ENCODE peak calls at places on chromosome 2, in six cellular contexts. L, S, V, R, Q and A are unnamed samples.

GRCh38 chr2:18752667-18753422 is 163.5 kb upstream of the NT5C1B start:
- DNase-seq in V (peak), S (peak), L (no peak), R (no peak), Q (no peak), A (no peak)

GRCh38 chr2:118177318-118177717 is 89.0 kb downstream of the INSIG2 start:
- DNase-seq in S (no peak), V (no peak), L (no peak), R (no peak), Q (no peak), A (no peak)

GRCh38 chr2:221533299-221533698 is 38.8 kb downstream of the EPHA4 start:
- DNase-seq in R (no peak), L (no peak), Q (no peak), S (no peak), V (no peak), A (no peak)

GRCh38 chr2:51220080-51220479 is 188.1 kb upstream of the NRXN1 start:
- DNase-seq in S (no peak), V (no peak), R (no peak), Q (no peak), L (no peak), A (no peak)

GRCh38 chr2:70718736-70719135 is 49.3 kb downstream of the ADD2 start:
- DNase-seq in R (no peak), L (no peak), Q (no peak), V (no peak), S (no peak), A (no peak)

GRCh38 chr2:79621252-79621651 is 108.4 kb downstream of the CTNNA2 start:
- DNase-seq in L (no peak), V (no peak), S (no peak), Q (no peak), R (no peak), A (no peak)

GRCh38 chr2:226671177-226671676 is 128.4 kb downstream of the IRS1 start:
- DNase-seq in R (no peak), V (no peak), Q (no peak), L (no peak), S (no peak), A (no peak)

GRCh38 chr2:136214284-136214683 is 96.3 kb upstream of the CXCR4 start:
- DNase-seq in V (peak), S (no peak), Q (no peak), L (no peak), R (no peak), A (no peak)

GRCh38 chr2:158923180-158923594 is 45.3 kb upstream of the TANC1 start:
- DNase-seq in Q (no peak), L (no peak), R (peak), V (peak), S (peak), A (no peak)

GRCh38 chr2:235133837-235134236 is 182.0 kb downstream of the SH3BP4 start:
- DNase-seq in V (no peak), S (no peak), L (no peak), R (no peak), Q (no peak), A (no peak)

GRCh38 chr2:45494275-45494977 is 116.6 kb downstream of the SRBD1 start:
- DNase-seq in L (no peak), Q (no peak), S (peak), V (peak), R (peak), A (peak)

GRCh38 chr2:10762651-10763460 is 41.4 kb downstream of the ATP6V1C2 start:
- DNase-seq in Q (no peak), R (peak), S (peak), L (peak), V (peak), A (no peak)

GRCh38 chr2:49028101-49028500 is 126.2 kb downstream of the FSHR start:
- DNase-seq in S (no peak), Q (no peak), V (no peak), L (no peak), R (no peak), A (no peak)

GRCh38 chr2:24515335-24515734 is 24.3 kb downstream of the NCOA1 start:
- DNase-seq in S (no peak), V (no peak), Q (no peak), L (no peak), R (no peak), A (no peak)

GRCh38 chr2:70349921-70350685 is 48.2 kb upstream of the FAM136A start:
- DNase-seq in R (no peak), L (no peak), S (no peak), V (no peak), Q (no peak), A (no peak)

GRCh38 chr2:120398051-120398960 is 52.4 kb downstream of the INHBB start:
- DNase-seq in V (peak), S (peak), Q (no peak), L (no peak), R (no peak), A (no peak)

GRCh38 chr2:180128861-180129260 is 121.8 kb upstream of the CWC22 start:
- DNase-seq in V (no peak), S (no peak), L (no peak), Q (no peak), R (no peak), A (no peak)

GRCh38 chr2:104702451-104702850 is 151.5 kb upstream of the POU3F3 start:
- DNase-seq in L (no peak), R (peak), V (no peak), S (no peak), Q (no peak), A (no peak)

GRCh38 chr2:240369725-240370585 is 65.5 kb upstream of the GPC1 start:
- DNase-seq in S (peak), L (peak), R (no peak), V (peak), Q (no peak), A (no peak)

GRCh38 chr2:12534646-12535263 is 182.0 kb upstream of the TRIB2 start:
- DNase-seq in Q (no peak), S (peak), R (no peak), L (peak), V (peak), A (no peak)

GRCh38 chr2:132597166-132597565 is 72.8 kb downstream of the LYPD1 start:
- DNase-seq in Q (no peak), V (no peak), R (no peak), S (no peak), L (no peak), A (no peak)

DNA sequence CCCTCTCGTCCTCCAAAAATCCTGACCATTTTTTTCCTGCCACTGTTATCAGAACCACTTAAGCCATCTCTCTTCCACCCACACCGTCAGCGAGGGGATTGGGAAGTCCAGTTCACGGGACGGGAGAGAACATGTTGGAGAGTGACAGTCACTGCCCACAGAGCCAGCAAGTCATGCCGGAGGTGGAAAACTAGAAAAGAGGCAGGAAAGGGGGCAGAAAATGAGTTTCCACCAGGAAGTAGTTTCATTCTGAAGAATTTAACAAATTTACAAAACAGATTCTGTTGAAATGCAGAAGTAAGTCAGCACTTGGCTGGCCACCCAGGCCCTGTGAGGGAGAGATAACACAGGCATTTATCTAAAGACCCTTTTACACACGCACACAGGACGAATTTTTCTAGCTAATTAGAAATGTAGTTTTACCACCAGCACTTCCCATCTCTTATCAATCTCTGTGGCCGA is 431.3 kb downstream of the TSN start:
- DNase-seq in L (no peak), R (no peak), Q (no peak), V (peak), S (no peak), A (no peak)
- H3K4me3 ChIP-seq in L (no peak), R (no peak), Q (no peak), V (peak), S (no peak), A (no peak)

DNA sequence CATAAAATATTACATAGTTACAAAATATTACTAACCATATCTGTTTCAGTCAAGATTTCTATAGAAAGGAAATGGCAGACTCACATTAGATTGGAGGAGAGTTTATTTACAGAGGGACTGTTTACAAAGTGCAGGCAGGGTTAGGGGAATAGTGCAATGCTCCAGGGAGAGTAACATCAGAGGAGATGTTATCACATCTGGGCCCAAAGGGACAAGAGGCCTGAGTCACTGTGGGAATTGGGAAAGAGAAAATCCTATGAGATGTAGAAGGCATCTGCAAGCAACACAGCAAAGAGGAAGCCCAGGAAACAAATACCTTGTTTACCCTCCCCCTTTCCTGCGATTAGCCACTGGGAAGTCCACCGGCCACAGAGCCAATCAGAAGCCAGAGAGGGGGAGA is 227.3 kb upstream of the TANK start:
- DNase-seq in V (peak), S (peak), L (no peak), Q (no peak), R (no peak), A (no peak)
- H3K4me3 ChIP-seq in V (no peak), S (no peak), L (no peak), Q (no peak), R (no peak), A (no peak)

GRCh38 chr2:112836695-112837117 is at the start of gene IL1B:
- DNase-seq in R (no peak), Q (no peak), L (no peak), V (peak), S (peak), A (no peak)
- H3K4me3 ChIP-seq in R (no peak), Q (no peak), L (peak), V (peak), S (peak), A (no peak)

DNA sequence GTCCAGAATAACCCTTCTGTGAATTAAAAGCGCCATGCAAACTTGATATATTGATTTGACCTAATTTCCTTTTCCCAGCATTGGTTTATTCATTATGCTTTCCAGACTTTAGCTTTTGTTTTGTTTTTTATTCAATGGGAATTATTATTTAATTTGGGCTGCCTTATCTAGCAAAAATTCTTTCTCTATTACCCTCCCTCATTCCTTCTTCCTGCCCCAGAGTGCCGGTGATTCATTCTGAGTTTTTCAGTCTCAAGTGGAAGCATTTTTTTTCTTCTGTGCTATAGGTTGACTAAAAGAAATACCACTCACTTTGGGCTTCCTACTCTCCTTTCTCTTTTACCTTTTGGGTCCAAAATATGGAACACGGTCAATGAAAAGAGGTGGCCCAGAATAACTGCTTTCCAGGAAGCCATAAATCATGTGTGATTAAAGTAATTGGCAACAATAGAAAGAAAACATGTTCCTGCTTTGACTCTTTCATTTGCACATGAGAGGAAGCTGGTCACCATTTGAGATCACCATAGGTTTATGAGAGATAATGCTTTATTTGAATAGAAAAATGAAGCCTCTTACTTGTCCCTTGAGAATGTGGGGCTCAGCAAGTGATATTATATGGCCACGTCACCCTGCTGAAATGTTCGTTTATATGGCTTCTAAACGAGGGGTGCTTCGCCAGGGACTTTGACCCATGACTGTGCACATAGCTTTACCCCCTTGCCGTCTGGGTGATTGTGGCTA is 422.8 kb upstream of the ZEB2 start:
- DNase-seq in V (peak), S (peak), Q (no peak), R (no peak), L (no peak), A (no peak)
- H3K4me3 ChIP-seq in V (no peak), S (no peak), Q (no peak), R (no peak), L (no peak), A (no peak)

GRCh38 chr2:148993336-148993735 is 45.2 kb upstream of the LYPD6B start:
- DNase-seq in S (no peak), L (no peak), Q (no peak), V (no peak), R (no peak), A (no peak)
- H3K4me3 ChIP-seq in S (no peak), L (no peak), Q (no peak), V (no peak), R (no peak), A (no peak)

GRCh38 chr2:160295519-160296231 is 95.6 kb upstream of the ITGB6 start:
- DNase-seq in L (no peak), S (no peak), Q (no peak), V (no peak), R (no peak), A (no peak)
- H3K4me3 ChIP-seq in L (no peak), S (no peak), Q (no peak), V (no peak), R (no peak), A (no peak)

DNA sequence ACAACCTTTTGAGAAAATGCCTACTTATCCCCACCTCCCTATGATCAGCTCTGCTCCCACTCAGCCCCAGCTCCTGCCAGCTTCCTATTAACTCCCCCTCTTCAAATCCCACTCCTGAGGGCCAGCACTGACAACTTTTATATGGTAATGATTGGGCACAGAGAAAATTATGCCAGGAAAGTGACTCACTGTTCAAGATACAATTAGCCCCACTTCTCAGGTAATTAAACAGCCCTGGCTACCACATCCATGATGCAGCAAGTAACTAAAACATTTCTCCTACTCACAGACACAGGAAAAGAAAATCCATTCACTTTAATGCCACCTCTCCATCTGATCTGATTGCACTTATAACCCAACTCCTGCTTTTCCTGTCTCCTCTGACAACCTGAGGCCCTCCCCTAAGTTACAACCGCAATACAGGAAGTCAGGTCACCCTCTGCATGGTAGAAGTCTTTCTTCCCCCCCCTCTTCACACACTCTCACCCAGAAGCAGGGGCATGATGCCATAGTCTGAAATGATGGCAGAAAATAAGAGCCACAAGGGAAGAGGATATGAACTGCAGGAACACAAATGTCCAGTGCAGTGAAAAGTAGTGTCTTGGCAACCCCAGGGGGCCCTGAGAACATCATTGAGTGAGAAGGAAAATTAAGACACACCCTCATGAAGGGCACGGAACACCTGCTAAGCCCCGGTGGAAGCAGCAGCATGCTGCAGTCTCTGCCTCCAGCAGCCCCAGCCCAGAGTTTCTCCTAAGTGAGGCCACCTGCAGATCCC is 54.4 kb downstream of the STK39 start:
- DNase-seq in V (peak), R (no peak), Q (no peak), S (no peak), L (no peak), A (peak)
- H3K4me3 ChIP-seq in V (no peak), R (no peak), Q (no peak), S (no peak), L (no peak), A (peak)

GRCh38 chr2:39095624-39096023 is 25.2 kb downstream of the SOS1 start:
- DNase-seq in R (no peak), L (no peak), Q (no peak), S (no peak), V (no peak), A (no peak)
- H3K4me3 ChIP-seq in R (no peak), L (no peak), Q (no peak), S (no peak), V (no peak), A (peak)

GRCh38 chr2:63856302-63856600 is 14.6 kb downstream of the UGP2 start:
- DNase-seq in R (no peak), L (no peak), Q (no peak), V (no peak), S (no peak), A (peak)

GRCh38 chr2:63855418-63856301 is 14.0 kb downstream of the UGP2 start:
- DNase-seq in S (no peak), V (no peak), R (no peak), L (no peak), Q (no peak), A (peak)

GRCh38 chr2:63851912-63852311 is 10.2 kb downstream of the UGP2 start:
- DNase-seq in V (no peak), Q (no peak), R (no peak), S (no peak), L (no peak), A (no peak)

GRCh38 chr2:63850650-63851049 is 9.0 kb downstream of the UGP2 start:
- DNase-seq in L (no peak), R (no peak), S (no peak), V (no peak), Q (no peak), A (peak)

DNA sequence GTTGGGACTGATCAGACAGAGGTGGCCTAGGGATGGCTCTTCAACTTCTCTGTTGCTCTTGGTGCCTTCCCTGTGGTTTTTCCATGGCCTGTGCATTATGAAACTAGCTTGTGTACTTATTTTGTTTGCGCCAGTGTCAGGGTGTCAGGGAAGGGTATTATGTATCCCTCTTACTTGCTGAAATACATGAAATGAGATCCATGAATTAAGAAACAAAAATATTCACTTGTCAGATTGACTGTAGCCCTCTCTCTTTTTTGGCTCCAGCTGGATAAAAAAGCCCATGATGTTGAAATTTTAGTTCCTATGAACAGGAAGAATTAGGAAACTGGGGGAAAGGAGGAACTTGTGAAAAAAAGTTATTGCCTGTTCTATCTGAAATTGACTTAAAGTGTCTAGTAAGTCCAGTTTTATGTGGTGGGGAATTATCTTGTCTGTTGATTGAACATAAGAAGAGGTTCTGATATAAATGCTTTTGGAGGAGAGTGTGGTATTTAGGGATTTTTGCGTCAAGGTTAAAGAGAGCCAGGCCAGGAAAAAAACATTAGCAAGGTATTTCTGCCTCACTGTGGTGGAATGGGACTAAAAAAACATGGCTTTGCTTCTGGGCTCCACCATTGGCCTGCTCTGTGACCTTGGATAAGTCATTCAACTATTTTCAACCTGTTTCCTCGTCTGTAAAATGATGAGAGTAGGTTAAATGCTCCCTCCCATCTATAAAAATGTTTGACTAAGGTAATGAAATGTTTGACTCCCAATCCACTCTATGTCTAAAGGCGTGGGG is 12.0 kb downstream of the UGP2 start:
- DNase-seq in S (peak), V (peak), L (no peak), Q (no peak), R (no peak), A (no peak)
- H3K4me3 ChIP-seq in S (no peak), V (no peak), L (no peak), Q (no peak), R (no peak), A (peak)